ENCODE peak calls at places on chromosomes 6 and 20, in six cellular contexts. Q, I, J, V, N and T are unnamed samples. For H3K9me3, the result is how much of the 10 kb centered on the place peaks cover.

GRCh38 chr6:110543106-110543505 is 66.7 kb upstream of the SLC22A16 start:
- DNase-seq in Q (no peak), I (no peak), J (no peak), V (no peak), N (peak), T (no peak)

GRCh38 chr6:157847846-157848245 is 24.8 kb downstream of the SNX9 start:
- DNase-seq in Q (no peak), I (no peak), J (no peak), V (no peak), N (no peak), T (no peak)

GRCh38 chr6:44615621-44616020 is 228.1 kb downstream of the CDC5L start:
- DNase-seq in Q (no peak), I (no peak), J (no peak), V (no peak), N (no peak), T (no peak)

GRCh38 chr6:47414517-47415167 is 62.9 kb upstream of the CD2AP start:
- DNase-seq in Q (no peak), I (peak), J (no peak), V (no peak), N (peak), T (peak)

GRCh38 chr6:35343092-35343834 is 905 bp downstream of the PPARD start:
- DNase-seq in Q (peak), I (peak), J (no peak), V (no peak), N (peak), T (peak)

GRCh38 chr6:56690519-56691200 is 48.0 kb upstream of the DST start:
- DNase-seq in Q (no peak), I (peak), J (no peak), V (no peak), N (peak), T (peak)

GRCh38 chr20:40339661-40340449 is 349.2 kb downstream of the MAFB start:
- DNase-seq in Q (peak), I (no peak), J (no peak), V (no peak), N (no peak), T (no peak)

GRCh38 chr6:43878823-43879495 is 108.9 kb downstream of the VEGFA start:
- DNase-seq in Q (peak), I (no peak), J (no peak), V (peak), N (peak), T (peak)

GRCh38 chr6:142902636-142903053 is 42.3 kb downstream of the HIVEP2 start:
- DNase-seq in Q (peak), I (peak), J (no peak), V (no peak), N (peak), T (peak)

DNA sequence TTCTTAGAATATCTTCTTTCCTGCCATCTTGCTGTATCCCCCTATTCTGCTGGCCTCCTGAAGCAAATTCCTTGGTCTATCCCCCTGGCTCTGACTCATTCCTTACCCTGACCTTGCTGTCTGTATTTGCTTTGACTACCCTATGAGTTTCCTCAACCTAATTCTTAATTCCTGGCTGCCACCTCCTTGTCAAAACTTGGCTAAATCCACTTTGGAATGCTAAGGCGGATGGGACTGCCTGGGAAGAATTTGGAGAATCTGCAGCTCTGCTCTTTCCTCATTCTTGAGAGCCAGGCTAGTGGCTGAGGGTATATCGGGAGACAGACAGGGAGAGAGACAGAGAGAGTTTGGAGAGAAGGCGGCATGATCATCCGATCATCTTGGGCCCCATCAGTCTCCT is 24.4 kb downstream of the CAP2 start:
- DNase-seq in Q (no peak), I (peak), J (peak), V (peak), N (peak), T (peak)
- H3K9ac ChIP-seq in Q (no peak), I (peak), J (no peak), V (no peak), N (peak), T (peak)

GRCh38 chr6:21883528-21883927 is 290.0 kb downstream of the SOX4 start:
- DNase-seq in Q (no peak), I (no peak), J (no peak), V (no peak), N (no peak), T (no peak)
- H3K9me3 ChIP-seq in Q (under half), I (under half), J (under half), V (under half), N (under half), T (under half)

GRCh38 chr6:18263561-18264337 is 581 bp downstream of the DEK start:
- DNase-seq in Q (peak), I (peak), J (no peak), V (no peak), N (peak), T (peak)

GRCh38 chr6:18264338-18265098 is at the start of gene DEK:
- DNase-seq in Q (peak), I (peak), J (peak), V (peak), N (peak), T (peak)

GRCh38 chr6:18261877-18262276 is 2.5 kb downstream of the DEK start:
- DNase-seq in Q (no peak), I (no peak), J (no peak), V (peak), N (no peak), T (no peak)

GRCh38 chr6:18265099-18265372 is 706 bp upstream of the DEK start:
- DNase-seq in Q (no peak), I (no peak), J (no peak), V (no peak), N (no peak), T (no peak)

GRCh38 chr6:18262812-18263560 is 1.3 kb downstream of the DEK start:
- DNase-seq in Q (peak), I (no peak), J (no peak), V (peak), N (peak), T (peak)
- H3K9ac ChIP-seq in Q (peak), I (peak), J (peak), V (peak), N (peak), T (peak)

GRCh38 chr20:13810446-13810845 is 25.6 kb downstream of the NDUFAF5 start:
- DNase-seq in Q (no peak), I (no peak), J (no peak), V (no peak), N (no peak), T (no peak)
- H3K9me3 ChIP-seq in Q (under half), I (under half), J (under half), V (under half), N (under half), T (under half)

DNA sequence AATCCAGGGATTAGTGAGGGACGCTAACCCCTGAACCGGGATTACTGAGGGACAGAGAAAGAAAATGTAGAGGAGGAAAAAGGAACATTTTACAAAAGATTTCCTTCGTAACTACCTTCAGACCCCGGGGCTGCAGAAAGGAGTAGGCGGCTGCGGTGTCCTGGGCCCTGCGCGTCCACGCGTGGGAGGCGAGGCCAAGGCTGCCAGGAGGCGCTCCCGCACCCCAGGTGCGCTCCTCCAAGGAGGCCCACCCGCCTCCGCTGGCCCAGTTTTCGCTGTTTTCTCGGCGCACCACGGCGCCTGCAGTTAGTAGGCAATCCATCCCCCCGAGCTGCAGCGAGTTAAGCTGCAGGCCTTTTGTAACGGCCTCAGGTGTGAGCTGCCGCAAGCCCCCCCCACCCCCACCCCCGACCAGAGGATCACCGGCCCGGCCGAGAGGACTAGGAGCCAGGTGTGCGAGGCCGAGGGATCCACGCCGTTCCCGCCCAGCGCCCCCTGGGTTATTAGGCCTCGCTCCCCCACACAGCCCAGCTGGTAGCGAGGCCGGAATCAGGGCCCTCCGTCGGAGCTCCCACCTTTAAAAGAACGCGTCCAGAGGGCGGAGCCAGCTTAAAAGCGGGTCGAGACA is 380.3 kb upstream of the ARID1B start:
- DNase-seq in Q (no peak), I (no peak), J (peak), V (peak), N (no peak), T (no peak)
- H3K9ac ChIP-seq in Q (no peak), I (no peak), J (no peak), V (no peak), N (no peak), T (no peak)

GRCh38 chr20:55974491-55975202 is 30.7 kb downstream of the CBLN4 start:
- DNase-seq in Q (no peak), I (no peak), J (no peak), V (no peak), N (no peak), T (no peak)
- H3K9me3 ChIP-seq in Q (under half), I (under half), J (half or more), V (under half), N (under half), T (under half)

DNA sequence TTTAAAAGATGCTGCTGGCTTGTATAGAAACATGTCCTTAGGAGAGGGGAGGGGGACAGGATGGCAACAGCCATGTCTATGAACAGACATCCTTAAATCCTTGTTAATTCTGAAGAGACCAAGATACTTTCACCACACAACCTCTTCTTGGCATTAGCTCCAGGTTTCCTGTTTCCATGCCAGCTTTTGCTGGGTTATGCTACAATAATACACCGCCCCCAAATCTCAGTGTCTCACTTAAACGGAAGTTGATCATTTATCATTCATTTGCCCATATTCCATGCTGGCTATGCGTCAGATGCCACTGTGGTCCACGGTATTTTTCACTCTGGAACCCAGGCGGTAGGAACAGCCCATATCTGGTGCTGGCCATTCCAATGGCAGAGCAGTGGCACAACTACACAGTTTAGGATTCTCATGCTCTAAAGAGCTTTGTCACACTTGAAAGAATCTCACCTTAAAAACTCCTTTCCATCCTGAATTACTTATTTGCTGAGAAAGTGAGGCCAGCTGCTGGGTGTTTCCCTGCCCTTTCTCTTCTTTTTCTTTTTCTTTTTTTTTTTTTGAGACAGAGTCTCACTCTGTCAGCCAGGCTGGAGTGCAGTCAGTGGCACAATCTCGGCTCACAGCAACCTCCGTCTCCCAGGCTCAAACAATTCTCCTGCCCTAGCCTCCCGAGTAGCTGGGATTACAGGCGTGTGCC is 3.7 kb upstream of the RNASET2 start:
- DNase-seq in Q (no peak), I (no peak), J (no peak), V (no peak), N (no peak), T (no peak)
- H3K9ac ChIP-seq in Q (no peak), I (no peak), J (no peak), V (no peak), N (no peak), T (no peak)

GRCh38 chr20:56259948-56260347 is 11.4 kb downstream of the MC3R start:
- DNase-seq in Q (no peak), I (no peak), J (no peak), V (no peak), N (peak), T (no peak)

DNA sequence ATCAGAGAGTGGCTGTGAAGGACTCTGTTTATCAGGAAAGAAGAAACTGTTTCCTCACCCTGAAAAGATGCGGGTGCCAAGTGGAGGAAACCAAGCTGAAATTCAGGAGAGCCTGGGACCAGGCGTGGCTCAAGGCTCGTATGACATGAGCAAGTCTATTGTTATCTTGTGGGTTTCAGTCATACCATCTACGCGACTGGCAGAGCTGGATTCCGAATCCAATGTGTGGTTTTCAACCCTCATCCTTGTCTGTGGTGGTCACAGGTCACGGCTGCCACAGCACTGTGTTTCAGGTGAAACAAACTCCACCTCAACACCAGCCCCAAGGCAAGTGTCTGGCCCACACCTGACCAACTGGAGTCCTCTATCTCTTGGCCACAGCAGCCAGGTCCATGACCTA is 9.1 kb downstream of the MC3R start:
- DNase-seq in Q (no peak), I (no peak), J (no peak), V (no peak), N (peak), T (no peak)
- H3K9me3 ChIP-seq in Q (under half), I (under half), J (half or more), V (under half), N (under half), T (under half)

GRCh38 chr6:82957171-82957894 is 108.3 kb downstream of the UBE3D start:
- DNase-seq in Q (no peak), I (peak), J (no peak), V (no peak), N (no peak), T (no peak)
- H3K9ac ChIP-seq in Q (no peak), I (no peak), J (no peak), V (no peak), N (no peak), T (no peak)